ENCODE peak calls at places on chromosomes 4 and X, in five cellular contexts. E is tibial artery; N is CD8-positive, alpha-beta memory T cell; Z is tibial nerve; O is esophagus squamous epithelium. T is an unnamed sample.

GRCh38 chr4:54784188-54784671 is 126.5 kb downstream of the KIT start:
- DNase-seq in E (peak; percentile 95), Z (peak; percentile 87), N (no peak), O (peak; percentile 1), T (peak; percentile 90)

GRCh38 chr4:7781993-7782392 is 157.7 kb downstream of the AFAP1 start:
- DNase-seq in O (no peak), N (no peak), Z (no peak), E (no peak), T (no peak)

GRCh38 chr4:184476660-184477059 is 2.3 kb upstream of the IRF2 start:
- DNase-seq in Z (no peak), E (no peak), O (no peak), N (peak; percentile 54), T (no peak)

GRCh38 chr4:152536545-152537182 is 772 bp upstream of the FBXW7 start:
- DNase-seq in Z (peak; percentile 33), N (peak; percentile 83), E (peak; percentile 38), O (no peak), T (no peak)

GRCh38 chr4:9143421-9144080 is 26.7 kb upstream of the FAM90A26 start:
- DNase-seq in N (no peak), O (no peak), E (no peak), Z (no peak), T (no peak)

GRCh38 chr4:158038718-158039117 is 134.1 kb downstream of the GASK1B start:
- DNase-seq in E (no peak), Z (no peak), O (no peak), N (no peak), T (no peak)

GRCh38 chr4:22762548-22762947 is 69.8 kb downstream of the GBA3 start:
- DNase-seq in Z (no peak), E (no peak), O (no peak), N (no peak), T (no peak)

GRCh38 chr4:52069566-52069965 is 18.5 kb downstream of the SPATA18 start:
- DNase-seq in E (no peak), O (no peak), Z (no peak), N (no peak), T (no peak)

GRCh38 chr4:3284734-3285557 is 7.9 kb upstream of the RGS12 start:
- DNase-seq in O (no peak), N (no peak), E (no peak), Z (no peak), T (no peak)

GRCh38 chrX:9163153-9163790 is 129.3 kb upstream of the FAM9B start:
- DNase-seq in E (no peak), O (no peak), Z (no peak), N (no peak), T (no peak)

GRCh38 chr4:71571346-71571745 is 212.5 kb downstream of the GC start:
- DNase-seq in Z (no peak), O (no peak), E (no peak), N (no peak), T (no peak)

GRCh38 chr4:182339246-182339645 is 96.0 kb downstream of the TENM3 start:
- DNase-seq in O (no peak), E (no peak), N (no peak), Z (no peak), T (no peak)

GRCh38 chr4:2930821-2931764 is 32.1 kb downstream of the NOP14 start:
- DNase-seq in N (peak; percentile 49), E (peak; percentile 23), Z (no peak), O (no peak), T (no peak)

GRCh38 chr4:8610858-8611610 is 18.5 kb downstream of the CPZ start:
- DNase-seq in O (no peak), Z (no peak), E (no peak), N (no peak), T (no peak)

GRCh38 chrX:106039920-106040319 is 1.4 kb upstream of the SERPINA7 start:
- DNase-seq in E (no peak), O (no peak), N (no peak), Z (no peak), T (no peak)

GRCh38 chr4:90190510-90190909 is 63.3 kb downstream of the CCSER1 start:
- DNase-seq in E (no peak), Z (no peak), O (no peak), N (no peak), T (no peak)

GRCh38 chrX:71911023-71911730 is 532 bp downstream of the NHSL2 start:
- DNase-seq in Z (no peak), N (peak; percentile 50), E (no peak), O (no peak), T (no peak)

GRCh38 chrX:16892504-16893362 is 22.6 kb upstream of the RBBP7 start:
- DNase-seq in N (peak; percentile 66), Z (peak; percentile 78), E (peak; percentile 73), O (peak; percentile 14), T (no peak)

GRCh38 chrX:154396948-154397887 is 959 bp upstream of the RPL10 start:
- DNase-seq in N (peak; percentile 67), Z (peak; percentile 52), E (peak; percentile 75), O (no peak), T (peak; percentile 85)

GRCh38 chrX:143664302-143664701 is 28.4 kb upstream of the SLITRK4 start:
- DNase-seq in E (no peak), O (no peak), Z (no peak), N (no peak), T (no peak)

GRCh38 chrX:100491174-100491573 is 81.1 kb upstream of the PCDH19 start:
- DNase-seq in O (no peak), E (no peak), N (no peak), Z (no peak), T (no peak)

GRCh38 chrX:3184176-3184930 is 143.1 kb downstream of the ARSF start:
- DNase-seq in Z (peak; percentile 8), E (peak; percentile 21), N (no peak), O (no peak), T (peak; percentile 7)

GRCh38 chrX:31459361-31459760 is 387.5 kb upstream of the FTHL17 start:
- DNase-seq in O (no peak), E (no peak), Z (no peak), N (no peak), T (no peak)

GRCh38 chr4:152045397-152045780 is 284.6 kb upstream of the GATB start:
- DNase-seq in Z (no peak), E (no peak), N (no peak), O (no peak), T (no peak)

GRCh38 chrX:130893356-130894085 is 9.5 kb downstream of the ENOX2 start:
- DNase-seq in O (no peak), Z (no peak), N (no peak), E (no peak), T (no peak)

GRCh38 chr4:54333657-54334056 is 104.6 kb downstream of the PDGFRA start:
- DNase-seq in N (no peak), E (no peak), Z (no peak), O (no peak), T (no peak)

GRCh38 chrX:121456315-121456714 is 408.9 kb downstream of the GLUD2 start:
- DNase-seq in Z (no peak), N (no peak), O (no peak), E (no peak), T (no peak)

GRCh38 chr4:4694296-4694772 is 152.5 kb upstream of the STX18 start:
- DNase-seq in E (peak; percentile 27), Z (no peak), O (no peak), N (no peak), T (peak; percentile 70)

GRCh38 chr4:89511776-89512175 is 204.2 kb upstream of the GPRIN3 start:
- DNase-seq in N (no peak), O (no peak), Z (no peak), E (no peak), T (no peak)

GRCh38 chrX:155334486-155335316 is at the start of gene CLIC2:
- DNase-seq in O (no peak), N (no peak), Z (peak; percentile 9), E (peak; percentile 45), T (peak; percentile 55)

GRCh38 chrX:40478457-40479065 is 102.2 kb upstream of the ATP6AP2 start:
- DNase-seq in Z (no peak), N (no peak), E (no peak), O (no peak), T (no peak)

GRCh38 chrX:48896611-48897011 is 957 bp downstream of the TIMM17B start:
- DNase-seq in N (no peak), O (no peak), Z (no peak), E (no peak), T (no peak)

GRCh38 chrX:13131511-13132137 is 87.2 kb upstream of the FAM9C start:
- DNase-seq in O (no peak), N (peak; percentile 48), E (no peak), Z (no peak), T (no peak)

GRCh38 chr4:142040043-142040442 is 403.7 kb downstream of the IL15 start:
- DNase-seq in O (no peak), N (no peak), Z (no peak), E (no peak), T (no peak)

GRCh38 chr4:176999943-177000543 is 207.3 kb upstream of the VEGFC start:
- DNase-seq in E (no peak), N (no peak), O (no peak), Z (no peak), T (no peak)
- H3K27ac ChIP-seq in E (no peak overlapping the region), N (no peak overlapping the region), O (no peak overlapping the region), Z (no peak overlapping the region), T (no peak overlapping the region)

DNA sequence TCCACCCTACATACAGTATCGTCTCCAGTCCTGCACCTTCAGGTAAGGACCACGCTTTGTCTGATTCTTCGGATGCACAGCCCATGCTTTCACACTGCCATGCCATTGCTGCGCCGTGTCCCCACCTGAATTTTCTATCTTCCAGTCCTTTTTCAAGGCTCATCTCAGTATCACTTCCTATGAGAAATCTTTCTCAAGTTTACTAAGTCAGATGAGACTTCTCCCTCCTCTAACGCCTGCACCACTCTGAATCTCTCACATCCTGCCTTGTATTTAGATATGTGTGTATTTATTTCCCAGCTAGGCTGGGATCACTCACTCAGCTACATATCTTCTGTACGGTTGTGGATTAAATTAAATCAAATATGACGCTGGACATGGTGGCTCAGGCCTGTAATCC is 116.8 kb downstream of the SMIM20 start:
- DNase-seq in Z (no peak), E (no peak), N (no peak), O (no peak), T (no peak)
- H3K27ac ChIP-seq in Z (no peak overlapping the region), E (no peak overlapping the region), N (no peak overlapping the region), O (no peak overlapping the region), T (no peak overlapping the region)

GRCh38 chr4:17812125-17812524 is 1.3 kb downstream of the NCAPG start:
- DNase-seq in E (no peak), O (no peak), Z (no peak), N (no peak), T (no peak)
- H3K27ac ChIP-seq in E (no peak overlapping the region), O (no peak overlapping the region), Z (no peak overlapping the region), N (peak overlapping the region; percentile 10), T (no peak overlapping the region)

DNA sequence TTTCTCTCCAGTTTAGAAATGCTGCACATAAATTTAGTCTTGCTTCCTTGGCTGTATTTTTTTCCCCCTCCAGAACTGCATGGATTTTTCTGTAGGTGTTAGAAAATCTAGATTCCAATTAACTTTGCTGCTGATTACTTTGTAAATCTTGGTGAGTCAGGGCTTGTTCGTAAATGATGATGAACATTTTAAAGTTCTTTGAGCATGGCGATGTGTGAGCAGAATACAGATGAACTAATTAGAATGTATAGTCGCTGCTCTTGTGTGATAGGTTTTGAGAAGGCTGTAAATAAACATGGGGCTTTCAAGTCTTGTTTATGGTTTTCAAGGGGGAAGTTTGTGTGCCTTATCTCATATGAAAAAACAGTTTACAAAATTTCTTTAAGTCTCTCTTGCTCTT is 23.3 kb downstream of the LIMCH1 start:
- DNase-seq in N (no peak), Z (no peak), O (no peak), E (no peak), T (no peak)
- H3K27ac ChIP-seq in N (no peak overlapping the region), Z (no peak overlapping the region), O (no peak overlapping the region), E (no peak overlapping the region), T (no peak overlapping the region)